ENCODE peak calls at places on chromosome 7, in eight cellular contexts. V, I, N, K, L, F, A and E are unnamed samples.

GRCh38 chr7:152086513-152086912 is 61.0 kb downstream of the GALNT11 start:
- DNase-seq in F (no peak), K (no peak), N (no peak), I (no peak), L (no peak), V (no peak), A (no peak), E (no peak)

GRCh38 chr7:21542891-21543527 is at the start of gene DNAH11:
- DNase-seq in K (peak; percentile 39), A (no peak), N (peak; percentile 50), L (peak; percentile 57), V (peak; percentile 93), I (peak; percentile 48), F (no peak), E (peak; percentile 65)

GRCh38 chr7:23679898-23680416 is at the start of gene FAM221A:
- DNase-seq in I (peak; percentile 77), A (no peak), V (peak; percentile 99), N (peak; percentile 65), K (peak; percentile 72), L (peak; percentile 92), F (no peak), E (peak; percentile 90)

GRCh38 chr7:148135106-148135505 is 455.5 kb upstream of the C7orf33 start:
- DNase-seq in I (no peak), N (no peak), L (no peak), K (peak; percentile 23), F (no peak), A (no peak), V (no peak), E (no peak)

GRCh38 chr7:27064169-27064568 is 31.6 kb downstream of the HOXA1 start:
- DNase-seq in K (peak; percentile 4), I (no peak), F (no peak), N (no peak), A (peak; percentile 51), L (no peak), V (no peak), E (no peak)

GRCh38 chr7:133539016-133539415 is 286.1 kb downstream of the EXOC4 start:
- DNase-seq in A (no peak), V (no peak), F (peak; percentile 29), I (no peak), N (no peak), K (no peak), L (no peak), E (no peak)

GRCh38 chr7:102220229-102220850 is 66.3 kb upstream of the SH2B2 start:
- DNase-seq in V (no peak), N (no peak), F (no peak), L (no peak), K (no peak), I (peak; percentile 13), A (no peak), E (no peak)

GRCh38 chr7:46566375-46566774 is 645.3 kb upstream of the IGFBP3 start:
- DNase-seq in A (no peak), V (no peak), F (peak; percentile 11), L (no peak), N (no peak), K (no peak), I (peak; percentile 17), E (no peak)

GRCh38 chr7:138247568-138248328 is 171.5 kb downstream of the AKR1D1 start:
- DNase-seq in I (peak; percentile 26), A (no peak), L (no peak), K (peak; percentile 89), F (no peak), N (no peak), V (no peak), E (no peak)

GRCh38 chr7:36473454-36474282 is 84.0 kb downstream of the ANLN start:
- DNase-seq in N (peak; percentile 63), K (peak; percentile 31), A (no peak), V (peak; percentile 73), F (no peak), L (no peak), I (peak; percentile 72), E (peak; percentile 16)

GRCh38 chr7:18499407-18500197 is 4.1 kb downstream of the HDAC9 start:
- DNase-seq in N (no peak), L (peak; percentile 44), V (peak; percentile 90), K (no peak), F (no peak), A (no peak), I (no peak), E (peak; percentile 43)

GRCh38 chr7:51644216-51644615 is 327.6 kb upstream of the COBL start:
- DNase-seq in L (no peak), K (no peak), V (no peak), N (no peak), F (no peak), A (no peak), I (no peak), E (peak; percentile 4)